ENCODE peak calls at places on chromosomes 12 and 14, in five cellular contexts. One of them, this sample, is unnamed.
A peak's percentile ranks its signal among the peaks of the same experiment; 100 is the strongest.

GRCh38 chr12:78938341-78939084 is 73.9 kb downstream of the SYT1 start:
- DNase-seq in RPMI8226: no peak
- DNase-seq in stimulated activated CD4-positive, alpha-beta T cell treated with anti-CD3 and anti-CD28 coated beads, Interleukin-12 subunit alpha, Interleukin-12 subunit beta, amount 100 ng/mL, for 4 hours: no peak
- DNase-seq in thoracic aorta: no peak
- DNase-seq in nephron progenitor cell: no peak
- DNase-seq in this sample: no peak

GRCh38 chr12:66132408-66132807 is 1.9 kb upstream of the LLPH start:
- DNase-seq in RPMI8226: no peak
- DNase-seq in stimulated activated CD4-positive, alpha-beta T cell treated with anti-CD3 and anti-CD28 coated beads, Interleukin-12 subunit alpha, Interleukin-12 subunit beta, amount 100 ng/mL, for 4 hours: no peak
- DNase-seq in thoracic aorta: no peak
- DNase-seq in nephron progenitor cell: no peak
- DNase-seq in this sample: no peak

GRCh38 chr14:85580536-85581165 is 50.7 kb downstream of the FLRT2 start:
- DNase-seq in RPMI8226: no peak
- DNase-seq in stimulated activated CD4-positive, alpha-beta T cell treated with anti-CD3 and anti-CD28 coated beads, Interleukin-12 subunit alpha, Interleukin-12 subunit beta, amount 100 ng/mL, for 4 hours: no peak
- DNase-seq in thoracic aorta: no peak
- DNase-seq in nephron progenitor cell: no peak
- DNase-seq in this sample: no peak

GRCh38 chr14:91372680-91373495 is 44.7 kb downstream of the CCDC88C start:
- DNase-seq in RPMI8226: peak; percentile 78
- DNase-seq in stimulated activated CD4-positive, alpha-beta T cell treated with anti-CD3 and anti-CD28 coated beads, Interleukin-12 subunit alpha, Interleukin-12 subunit beta, amount 100 ng/mL, for 4 hours: no peak
- DNase-seq in thoracic aorta: no peak
- DNase-seq in nephron progenitor cell: no peak
- DNase-seq in this sample: no peak

GRCh38 chr12:98424726-98425401 is 90.5 kb upstream of the TMPO start:
- DNase-seq in RPMI8226: peak; percentile 72
- DNase-seq in stimulated activated CD4-positive, alpha-beta T cell treated with anti-CD3 and anti-CD28 coated beads, Interleukin-12 subunit alpha, Interleukin-12 subunit beta, amount 100 ng/mL, for 4 hours: peak; percentile 45
- DNase-seq in thoracic aorta: no peak
- DNase-seq in nephron progenitor cell: peak; percentile 65
- DNase-seq in this sample: peak; percentile 30

GRCh38 chr14:32468955-32469354 is 139.9 kb downstream of the AKAP6 start:
- DNase-seq in RPMI8226: no peak
- DNase-seq in stimulated activated CD4-positive, alpha-beta T cell treated with anti-CD3 and anti-CD28 coated beads, Interleukin-12 subunit alpha, Interleukin-12 subunit beta, amount 100 ng/mL, for 4 hours: no peak
- DNase-seq in thoracic aorta: no peak
- DNase-seq in nephron progenitor cell: no peak
- DNase-seq in this sample: no peak

GRCh38 chr12:110223777-110224378 is 57.2 kb upstream of the ATP2A2 start:
- DNase-seq in RPMI8226: no peak
- DNase-seq in stimulated activated CD4-positive, alpha-beta T cell treated with anti-CD3 and anti-CD28 coated beads, Interleukin-12 subunit alpha, Interleukin-12 subunit beta, amount 100 ng/mL, for 4 hours: no peak
- DNase-seq in thoracic aorta: no peak
- DNase-seq in nephron progenitor cell: no peak
- DNase-seq in this sample: no peak

GRCh38 chr14:49962616-49963015 is 69.7 kb downstream of the ARF6 start:
- DNase-seq in RPMI8226: no peak
- DNase-seq in stimulated activated CD4-positive, alpha-beta T cell treated with anti-CD3 and anti-CD28 coated beads, Interleukin-12 subunit alpha, Interleukin-12 subunit beta, amount 100 ng/mL, for 4 hours: peak; percentile 55
- DNase-seq in thoracic aorta: no peak
- DNase-seq in nephron progenitor cell: no peak
- DNase-seq in this sample: no peak

GRCh38 chr14:74486164-74486563 is 6.9 kb downstream of the NPC2 start:
- DNase-seq in RPMI8226: no peak
- DNase-seq in stimulated activated CD4-positive, alpha-beta T cell treated with anti-CD3 and anti-CD28 coated beads, Interleukin-12 subunit alpha, Interleukin-12 subunit beta, amount 100 ng/mL, for 4 hours: no peak
- DNase-seq in thoracic aorta: no peak
- DNase-seq in nephron progenitor cell: no peak
- DNase-seq in this sample: no peak

GRCh38 chr14:94427016-94427613 is 25.5 kb downstream of the SERPINA11 start:
- DNase-seq in RPMI8226: no peak
- DNase-seq in stimulated activated CD4-positive, alpha-beta T cell treated with anti-CD3 and anti-CD28 coated beads, Interleukin-12 subunit alpha, Interleukin-12 subunit beta, amount 100 ng/mL, for 4 hours: no peak
- DNase-seq in thoracic aorta: no peak
- DNase-seq in nephron progenitor cell: no peak
- DNase-seq in this sample: no peak

GRCh38 chr14:33309081-33309480 is 370.4 kb downstream of the NPAS3 start:
- DNase-seq in RPMI8226: no peak
- DNase-seq in stimulated activated CD4-positive, alpha-beta T cell treated with anti-CD3 and anti-CD28 coated beads, Interleukin-12 subunit alpha, Interleukin-12 subunit beta, amount 100 ng/mL, for 4 hours: no peak
- DNase-seq in thoracic aorta: no peak
- DNase-seq in nephron progenitor cell: peak; percentile 12
- DNase-seq in this sample: no peak

GRCh38 chr12:27534060-27534764 is 10.2 kb downstream of the PPFIBP1 start:
- DNase-seq in RPMI8226: no peak
- DNase-seq in stimulated activated CD4-positive, alpha-beta T cell treated with anti-CD3 and anti-CD28 coated beads, Interleukin-12 subunit alpha, Interleukin-12 subunit beta, amount 100 ng/mL, for 4 hours: no peak
- DNase-seq in thoracic aorta: no peak
- DNase-seq in nephron progenitor cell: no peak
- DNase-seq in this sample: no peak